ENCODE peak calls at places on chromosomes 3 and 15, in eight cellular contexts. S, X, B, R, T, J, W and I are unnamed samples.

GRCh38 chr3:134885877-134886621 is 91.0 kb downstream of the EPHB1 start:
- DNase-seq in B (peak; percentile 91), T (no peak), X (peak; percentile 36), S (no peak), J (no peak), W (no peak), R (peak; percentile 32), I (no peak)

GRCh38 chr15:57415559-57415958 is 39.3 kb downstream of the CGNL1 start:
- DNase-seq in T (no peak), J (peak; percentile 44), B (no peak), S (no peak), X (no peak), W (no peak), R (no peak), I (no peak)

GRCh38 chr15:42057744-42058646 is 36.4 kb downstream of the PLA2G4D start:
- DNase-seq in B (no peak), R (peak; percentile 52), W (no peak), X (no peak), S (no peak), J (no peak), T (no peak), I (no peak)

GRCh38 chr3:160205606-160206005 is 19.6 kb upstream of the C3orf80 start:
- DNase-seq in S (no peak), B (no peak), R (no peak), X (peak; percentile 24), J (no peak), T (no peak), W (no peak), I (no peak)

GRCh38 chr3:160924776-160925175 is 168.7 kb downstream of the PPM1L start:
- DNase-seq in R (no peak), T (no peak), X (no peak), S (no peak), W (no peak), B (no peak), J (no peak), I (no peak)

GRCh38 chr3:183823963-183824362 is 1.4 kb downstream of the MAP6D1 start:
- DNase-seq in R (no peak), J (no peak), W (no peak), B (no peak), X (no peak), S (no peak), T (no peak), I (no peak)

GRCh38 chr15:41417812-41418211 is 917 bp downstream of the RTF1 start:
- DNase-seq in J (no peak), W (no peak), X (no peak), R (no peak), S (no peak), B (peak; percentile 22), T (no peak), I (no peak)

GRCh38 chr3:167740961-167741587 is 5.6 kb downstream of the SERPINI1 start:
- DNase-seq in W (peak; percentile 6), S (no peak), J (no peak), B (peak; percentile 31), R (peak; percentile 46), T (no peak), X (peak; percentile 22), I (no peak)

GRCh38 chr3:161423911-161424522 is 52.7 kb upstream of the SPTSSB start:
- DNase-seq in T (no peak), B (peak; percentile 13), R (peak; percentile 48), W (no peak), X (peak; percentile 6), S (no peak), J (no peak), I (no peak)

GRCh38 chr15:74633781-74634180 is 18.1 kb downstream of the CLK3 start:
- DNase-seq in R (no peak), J (no peak), W (no peak), X (no peak), S (no peak), B (no peak), T (no peak), I (no peak)

GRCh38 chr15:44662478-44663409 is 718 bp downstream of the SPG11 start:
- DNase-seq in T (peak; percentile 78), S (peak; percentile 57), J (no peak), R (peak; percentile 58), W (peak; percentile 83), X (peak; percentile 59), B (peak; percentile 71), I (peak; percentile 83)

GRCh38 chr3:37163262-37164020 is 10.9 kb downstream of the LRRFIP2 start:
- DNase-seq in J (no peak), T (peak; percentile 33), W (no peak), X (peak; percentile 91), S (no peak), R (peak; percentile 64), B (no peak), I (no peak)

GRCh38 chr15:96051598-96051997 is 278.9 kb upstream of the NR2F2 start:
- DNase-seq in X (no peak), T (no peak), S (no peak), W (no peak), J (no peak), R (peak; percentile 38), B (no peak), I (no peak)

GRCh38 chr15:84835661-84836384 is 18.7 kb downstream of the ALPK3 start:
- DNase-seq in S (no peak), X (no peak), R (no peak), J (no peak), B (no peak), W (no peak), T (no peak), I (no peak)

GRCh38 chr15:32641517-32642059 is at the start of gene SCG5:
- DNase-seq in X (peak; percentile 63), T (no peak), R (peak; percentile 38), B (no peak), W (no peak), J (peak; percentile 73), S (no peak), I (no peak)

GRCh38 chr3:112128843-112129727 is 4.0 kb downstream of the GCSAM start:
- DNase-seq in W (peak; percentile 51), J (no peak), R (peak; percentile 47), B (peak; percentile 10), X (peak; percentile 13), T (peak; percentile 21), S (no peak), I (peak; percentile 83)

GRCh38 chr3:62332771-62333381 is 40.5 kb downstream of the FEZF2 start:
- DNase-seq in R (peak; percentile 12), W (no peak), X (peak; percentile 9), S (no peak), B (no peak), J (no peak), T (no peak), I (no peak)

GRCh38 chr15:60582370-60583036 is 103.6 kb upstream of the ICE2 start:
- DNase-seq in W (peak; percentile 46), B (no peak), S (no peak), T (no peak), X (no peak), J (no peak), R (no peak), I (peak; percentile 45)

GRCh38 chr3:106454497-106454896 is 585.7 kb upstream of the CBLB start:
- DNase-seq in B (no peak), S (no peak), W (no peak), J (no peak), X (no peak), T (no peak), R (no peak), I (no peak)

GRCh38 chr15:38714309-38715072 is 149.9 kb upstream of the RASGRP1 start:
- DNase-seq in J (no peak), B (peak; percentile 51), X (peak; percentile 99), R (peak; percentile 82), T (no peak), W (no peak), S (no peak), I (no peak)

GRCh38 chr3:4750306-4751056 is 228.8 kb upstream of the BHLHE40 start:
- DNase-seq in W (no peak), R (peak; percentile 68), B (peak; percentile 58), J (no peak), X (peak; percentile 93), S (no peak), T (no peak), I (no peak)

GRCh38 chr15:39188930-39189329 is 391.9 kb upstream of the THBS1 start:
- DNase-seq in S (no peak), B (peak; percentile 27), T (no peak), J (no peak), R (peak; percentile 98), X (peak; percentile 95), W (no peak), I (no peak)

GRCh38 chr3:141738636-141739363 is 702 bp downstream of the RNF7 start:
- DNase-seq in X (peak; percentile 60), T (no peak), J (no peak), W (no peak), B (peak; percentile 49), S (no peak), R (peak; percentile 63), I (peak; percentile 11)

GRCh38 chr3:94716326-94717018 is 653.6 kb downstream of the NSUN3 start:
- DNase-seq in B (no peak), J (no peak), W (no peak), R (peak; percentile 37), X (no peak), S (no peak), T (no peak), I (no peak)

GRCh38 chr3:87227835-87228144 is 681 bp downstream of the CHMP2B start:
- DNase-seq in R (no peak), B (no peak), S (no peak), X (no peak), W (no peak), J (no peak), T (no peak), I (no peak)

GRCh38 chr3:40191251-40191650 is 118.3 kb upstream of the EIF1B start:
- DNase-seq in R (no peak), X (no peak), J (no peak), S (no peak), W (no peak), T (no peak), B (no peak), I (no peak)

GRCh38 chr3:55678521-55679216 is 191.6 kb upstream of the WNT5A start:
- DNase-seq in J (no peak), W (no peak), X (no peak), R (no peak), B (no peak), S (no peak), T (no peak), I (no peak)

GRCh38 chr3:32553973-32554372 is 16.7 kb downstream of the DYNC1LI1 start:
- DNase-seq in R (no peak), S (no peak), X (no peak), J (no peak), B (no peak), W (no peak), T (no peak), I (no peak)

GRCh38 chr3:132416807-132417694 is at the start of gene DNAJC13:
- DNase-seq in W (peak; percentile 89), X (peak; percentile 91), T (peak; percentile 88), B (peak; percentile 92), R (peak; percentile 85), J (peak; percentile 91), S (peak; percentile 71), I (peak; percentile 90)